ENCODE peak calls at places on chromosomes 6 and 20, in four cellular contexts. One of them, this sample, is unnamed.

GRCh38 chr6:2979819-2980464 is 8.6 kb upstream of the SERPINB6 start:
- DNase-seq in HepG2: no peak
- DNase-seq in K562: no peak
- DNase-seq in GM12878: no peak
- DNase-seq in this sample: no peak

GRCh38 chr20:4781211-4781610 is 59.5 kb downstream of the PRND start:
- DNase-seq in GM12878: no peak
- DNase-seq in K562: no peak
- DNase-seq in HepG2: no peak
- DNase-seq in this sample: no peak

GRCh38 chr20:57680934-57681914 is 28.6 kb downstream of the PMEPA1 start:
- DNase-seq in HepG2: no peak
- DNase-seq in GM12878: peak; percentile 40
- DNase-seq in K562: no peak
- DNase-seq in this sample: no peak

GRCh38 chr6:167098825-167099225 is 24.1 kb upstream of the CCR6 start:
- DNase-seq in GM12878: peak; percentile 80
- DNase-seq in HepG2: no peak
- DNase-seq in K562: no peak
- DNase-seq in this sample: no peak

GRCh38 chr20:46324960-46325703 is 16.8 kb upstream of the CDH22 start:
- DNase-seq in K562: peak; percentile 46
- DNase-seq in GM12878: no peak
- DNase-seq in HepG2: peak; percentile 69
- DNase-seq in this sample: peak; percentile 71

GRCh38 chr6:138099832-138100231 is 7.4 kb downstream of the PERP start:
- DNase-seq in GM12878: no peak
- DNase-seq in HepG2: no peak
- DNase-seq in K562: no peak
- DNase-seq in this sample: no peak

GRCh38 chr20:9500121-9500911 is 14.1 kb upstream of the LAMP5 start:
- DNase-seq in HepG2: no peak
- DNase-seq in K562: no peak
- DNase-seq in GM12878: no peak
- DNase-seq in this sample: no peak

GRCh38 chr20:16222859-16223411 is 350.3 kb downstream of the KIF16B start:
- DNase-seq in GM12878: no peak
- DNase-seq in K562: no peak
- DNase-seq in HepG2: no peak
- DNase-seq in this sample: no peak

GRCh38 chr6:35678814-35679213 is 9.9 kb downstream of the FKBP5 start:
- DNase-seq in GM12878: no peak
- DNase-seq in K562: no peak
- DNase-seq in HepG2: no peak
- DNase-seq in this sample: no peak

GRCh38 chr20:56781108-56781739 is 152.1 kb downstream of the TFAP2C start:
- DNase-seq in HepG2: no peak
- DNase-seq in K562: no peak
- DNase-seq in GM12878: no peak
- DNase-seq in this sample: no peak

GRCh38 chr20:44646023-44646640 is 5.4 kb downstream of the ADA start:
- DNase-seq in HepG2: no peak
- DNase-seq in K562: no peak
- DNase-seq in GM12878: peak; percentile 90
- DNase-seq in this sample: no peak

GRCh38 chr6:56911847-56912246 is 43.1 kb upstream of the BEND6 start:
- DNase-seq in HepG2: no peak
- DNase-seq in GM12878: no peak
- DNase-seq in K562: no peak
- DNase-seq in this sample: no peak

GRCh38 chr6:134034951-134035822 is 17.2 kb downstream of the SLC2A12 start:
- DNase-seq in HepG2: no peak
- DNase-seq in K562: no peak
- DNase-seq in GM12878: no peak
- DNase-seq in this sample: no peak

GRCh38 chr20:49750611-49751396 is 37.1 kb upstream of the B4GALT5 start:
- DNase-seq in GM12878: peak; percentile 86
- DNase-seq in HepG2: no peak
- DNase-seq in K562: no peak
- DNase-seq in this sample: no peak

GRCh38 chr6:156515242-156515641 is 261.9 kb upstream of the ARID1B start:
- DNase-seq in GM12878: no peak
- DNase-seq in K562: no peak
- DNase-seq in HepG2: no peak
- DNase-seq in this sample: no peak

GRCh38 chr6:156109713-156110112 is 654.1 kb upstream of the NOX3 start:
- DNase-seq in K562: no peak
- DNase-seq in GM12878: no peak
- DNase-seq in HepG2: no peak
- DNase-seq in this sample: no peak

GRCh38 chr20:36950432-36951197 is 893 bp downstream of the SAMHD1 start:
- DNase-seq in HepG2: no peak
- DNase-seq in GM12878: no peak
- DNase-seq in K562: peak; percentile 17
- DNase-seq in this sample: no peak

DNA sequence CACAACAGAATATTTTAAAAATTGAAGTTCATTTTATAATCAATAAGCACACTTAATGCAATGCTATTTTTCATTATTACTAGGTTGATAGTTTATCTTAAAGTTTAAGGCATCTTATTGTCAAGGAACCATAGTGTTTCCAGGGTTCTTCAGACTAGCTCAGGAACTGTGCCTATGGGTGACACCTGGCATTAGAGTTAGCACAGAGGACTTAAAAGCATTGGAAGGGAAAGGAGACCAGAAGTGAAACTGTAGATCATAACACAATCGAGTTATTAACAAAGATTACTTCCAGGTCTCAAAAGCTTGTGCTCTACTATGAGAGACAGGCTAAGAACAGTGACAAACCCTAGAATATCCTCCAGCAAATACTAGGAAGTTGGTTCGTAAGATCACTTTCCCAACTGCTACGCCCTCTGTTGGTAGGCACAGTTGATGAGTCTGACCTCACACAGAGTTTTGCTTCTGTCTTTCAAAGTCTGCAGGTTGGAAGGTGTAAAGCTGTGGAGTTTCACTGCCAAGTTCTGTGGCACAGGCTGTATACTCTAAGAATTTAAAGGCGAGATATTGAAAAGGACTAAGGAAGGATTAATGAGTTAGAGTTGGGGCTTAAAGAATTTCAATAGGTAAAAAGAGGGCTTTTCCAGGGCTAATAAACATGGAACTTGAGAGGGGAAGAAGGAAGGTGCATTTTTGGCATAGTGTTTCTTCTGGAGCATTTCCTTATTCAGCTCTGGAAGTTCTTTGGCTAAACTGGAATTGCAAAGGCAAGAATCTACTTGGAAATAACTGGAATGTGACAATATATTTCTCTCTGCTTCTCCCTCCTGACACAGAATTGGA is 531.3 kb upstream of the JAG1 start:
- DNase-seq in HepG2: peak; percentile 71
- DNase-seq in K562: no peak
- DNase-seq in GM12878: peak; percentile 50
- DNase-seq in this sample: peak; percentile 5
- TF ChIP-seq NFIC in HepG2: no peak
- TF ChIP-seq NFIC in K562: no peak
- TF ChIP-seq NFIC in GM12878: no peak
- TF ChIP-seq NFIC in this sample: no peak

GRCh38 chr6:126123226-126123625 is 136.9 kb downstream of the TRMT11 start:
- DNase-seq in GM12878: no peak
- DNase-seq in K562: peak; percentile 35
- DNase-seq in HepG2: no peak
- DNase-seq in this sample: no peak
- TF ChIP-seq NFIC in GM12878: no peak
- TF ChIP-seq NFIC in K562: peak; percentile 78
- TF ChIP-seq NFIC in HepG2: no peak
- TF ChIP-seq NFIC in this sample: no peak

DNA sequence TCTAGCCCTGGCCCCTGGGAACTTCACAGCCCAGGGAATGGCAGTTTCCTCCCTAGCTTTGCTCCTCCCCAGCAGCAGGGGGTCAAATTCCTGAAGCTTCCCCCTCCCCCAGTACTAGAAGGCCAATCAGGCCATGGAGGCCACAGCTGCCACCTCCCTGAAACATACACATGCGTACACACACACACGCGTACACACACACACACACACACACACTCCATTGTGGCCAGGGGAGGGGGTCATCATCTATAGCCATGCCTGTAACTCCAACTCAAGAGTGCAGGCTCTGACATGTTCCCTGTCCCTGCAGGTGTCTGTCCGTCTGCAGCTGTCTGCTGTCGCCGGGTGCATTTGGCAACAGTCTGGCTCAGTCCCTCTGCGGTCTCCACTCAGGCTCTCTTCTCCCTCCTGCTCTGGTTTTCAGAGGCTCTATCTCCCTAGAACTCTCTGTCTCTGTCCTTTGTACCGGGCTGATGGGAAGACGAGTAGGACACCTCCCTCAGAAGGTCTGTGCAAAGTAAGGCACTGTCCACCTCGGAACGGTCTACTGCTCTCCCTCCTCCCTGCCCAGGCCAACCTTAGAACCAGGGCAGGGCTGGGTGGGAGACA is 1.4 kb downstream of the LRFN2 start:
- DNase-seq in K562: no peak
- DNase-seq in HepG2: no peak
- DNase-seq in GM12878: no peak
- DNase-seq in this sample: peak; percentile 47
- TF ChIP-seq NFIC in K562: no peak
- TF ChIP-seq NFIC in HepG2: no peak
- TF ChIP-seq NFIC in GM12878: no peak
- TF ChIP-seq NFIC in this sample: no peak

GRCh38 chr20:63135411-63135810 is 80.5 kb downstream of the YTHDF1 start:
- DNase-seq in K562: peak; percentile 58
- DNase-seq in GM12878: no peak
- DNase-seq in HepG2: no peak
- DNase-seq in this sample: no peak
- TF ChIP-seq NFIC in K562: no peak
- TF ChIP-seq NFIC in GM12878: no peak
- TF ChIP-seq NFIC in HepG2: no peak
- TF ChIP-seq NFIC in this sample: no peak

DNA sequence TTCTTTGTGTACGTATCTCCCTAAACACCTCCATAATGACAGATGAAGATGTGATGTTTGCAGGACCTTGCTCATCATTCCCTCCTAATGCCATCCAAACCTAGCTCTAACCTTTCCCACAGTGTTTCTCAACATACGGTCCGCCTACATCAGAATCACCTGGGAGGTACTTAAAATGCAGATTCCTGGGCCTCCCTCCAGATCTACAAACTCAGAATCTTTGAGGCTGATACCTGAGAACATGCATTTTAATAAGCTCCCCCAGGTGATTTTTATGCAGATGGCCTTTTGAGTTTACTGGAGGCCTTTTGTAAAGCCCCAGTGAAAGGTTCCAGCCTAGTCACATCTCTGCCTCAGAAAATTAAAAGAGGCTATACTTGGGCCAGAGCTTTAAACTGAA is 40.5 kb downstream of the METTL24 start:
- DNase-seq in HepG2: no peak
- DNase-seq in GM12878: no peak
- DNase-seq in K562: no peak
- DNase-seq in this sample: no peak
- TF ChIP-seq NFIC in HepG2: no peak
- TF ChIP-seq NFIC in GM12878: no peak
- TF ChIP-seq NFIC in K562: no peak
- TF ChIP-seq NFIC in this sample: no peak

This sample was measured in SK-N-SH.